ENCODE peak calls at places on chromosomes 11 and 22, in eight cellular contexts. A is vagina, J is uterus, X is transverse colon, D is Peyer's patch, Q is adrenal gland, U is upper lobe of left lung, Y is IMR-90. R is an unnamed sample.

GRCh38 chr11:7514099-7514725 is 413 bp downstream of the PPFIBP2 start:
- DNase-seq in Y (no peak), A (no peak), D (no peak), Q (peak), X (peak), U (peak), J (no peak), R (peak)

GRCh38 chr11:82523141-82523540 is 210.5 kb downstream of the FAM181B start:
- DNase-seq in J (no peak), Q (peak), A (no peak), Y (no peak), D (no peak), U (no peak), X (no peak), R (no peak)

GRCh38 chr11:66045177-66045639 is 3.8 kb downstream of the GAL3ST3 start:
- DNase-seq in A (no peak), Y (peak), U (peak), D (peak), X (peak), J (peak), Q (peak), R (peak)

GRCh38 chr22:17672417-17672991 is 33.9 kb downstream of the BCL2L13 start:
- DNase-seq in U (no peak), A (no peak), Q (no peak), J (no peak), X (no peak), Y (peak), D (no peak), R (no peak)

GRCh38 chr11:57490456-57491248 is 24.9 kb downstream of the SLC43A1 start:
- DNase-seq in X (no peak), Y (peak), D (no peak), Q (no peak), J (no peak), U (no peak), A (no peak), R (no peak)

GRCh38 chr11:44977493-44977984 is 26.9 kb upstream of the TP53I11 start:
- DNase-seq in Y (peak), D (peak), A (no peak), J (no peak), Q (no peak), U (no peak), X (peak), R (no peak)

GRCh38 chr11:3193373-3194015 is 25.1 kb downstream of the MRGPRG start:
- DNase-seq in A (no peak), U (peak), Y (no peak), J (no peak), X (peak), D (no peak), Q (no peak), R (peak)

GRCh38 chr11:134647066-134647746 is 235.2 kb upstream of the B3GAT1 start:
- DNase-seq in Q (no peak), A (no peak), Y (no peak), D (peak), U (no peak), J (no peak), X (no peak), R (peak)

GRCh38 chr11:95697614-95698408 is 91.8 kb downstream of the FAM76B start:
- DNase-seq in Q (no peak), Y (no peak), A (no peak), D (no peak), J (no peak), U (no peak), X (no peak), R (no peak)

GRCh38 chr11:59698506-59698905 is 15.1 kb downstream of the OR10V1 start:
- DNase-seq in J (no peak), U (no peak), D (no peak), A (no peak), Q (no peak), X (no peak), Y (no peak), R (no peak)

GRCh38 chr22:17087176-17088131 is 2.7 kb downstream of the IL17RA start:
- DNase-seq in X (no peak), Y (peak), D (no peak), A (no peak), U (no peak), J (no peak), Q (no peak), R (no peak)

GRCh38 chr11:92225563-92226308 is 1.1 kb downstream of the FAT3 start:
- DNase-seq in A (no peak), D (peak), Q (no peak), U (peak), J (no peak), Y (no peak), X (no peak), R (no peak)
- TF ChIP-seq CTCF in A (no peak), D (no peak), Q (no peak), U (no peak), J (no peak), Y (no peak), X (no peak), R (no peak)

DNA sequence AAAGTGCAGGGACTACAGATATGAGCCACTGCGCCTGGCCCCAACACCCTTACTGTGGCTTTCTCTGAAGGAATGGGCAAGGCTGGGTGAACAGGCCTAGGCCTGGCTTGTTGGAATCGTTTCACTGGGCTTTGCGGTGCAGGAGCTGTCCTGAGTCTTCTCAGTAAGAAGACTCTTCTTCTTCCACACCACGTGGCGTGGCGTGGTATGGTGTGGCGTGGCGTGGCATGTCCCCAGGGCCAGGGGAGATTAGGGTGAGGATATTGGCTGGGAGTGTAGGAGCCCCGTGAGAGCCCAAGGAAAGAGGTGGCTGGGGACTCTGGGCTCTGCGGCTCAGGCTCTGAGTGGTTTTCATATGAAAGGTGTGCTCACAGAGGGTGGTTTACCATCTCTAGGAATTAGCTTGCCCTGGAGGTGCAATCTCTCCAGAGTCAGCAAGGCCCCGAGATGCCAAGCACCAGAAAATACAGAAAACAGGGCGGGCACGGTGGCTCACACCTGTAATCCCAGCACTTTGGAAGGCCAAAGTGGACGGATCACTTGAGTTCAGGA is 70.7 kb downstream of the PARVB start:
- DNase-seq in J (no peak), D (no peak), X (no peak), U (no peak), A (no peak), Q (no peak), Y (no peak), R (no peak)
- TF ChIP-seq POLR2A in J (no peak), D (no peak), X (no peak), U (no peak), A (no peak), Q (no peak), Y (no peak), R (no peak)

DNA sequence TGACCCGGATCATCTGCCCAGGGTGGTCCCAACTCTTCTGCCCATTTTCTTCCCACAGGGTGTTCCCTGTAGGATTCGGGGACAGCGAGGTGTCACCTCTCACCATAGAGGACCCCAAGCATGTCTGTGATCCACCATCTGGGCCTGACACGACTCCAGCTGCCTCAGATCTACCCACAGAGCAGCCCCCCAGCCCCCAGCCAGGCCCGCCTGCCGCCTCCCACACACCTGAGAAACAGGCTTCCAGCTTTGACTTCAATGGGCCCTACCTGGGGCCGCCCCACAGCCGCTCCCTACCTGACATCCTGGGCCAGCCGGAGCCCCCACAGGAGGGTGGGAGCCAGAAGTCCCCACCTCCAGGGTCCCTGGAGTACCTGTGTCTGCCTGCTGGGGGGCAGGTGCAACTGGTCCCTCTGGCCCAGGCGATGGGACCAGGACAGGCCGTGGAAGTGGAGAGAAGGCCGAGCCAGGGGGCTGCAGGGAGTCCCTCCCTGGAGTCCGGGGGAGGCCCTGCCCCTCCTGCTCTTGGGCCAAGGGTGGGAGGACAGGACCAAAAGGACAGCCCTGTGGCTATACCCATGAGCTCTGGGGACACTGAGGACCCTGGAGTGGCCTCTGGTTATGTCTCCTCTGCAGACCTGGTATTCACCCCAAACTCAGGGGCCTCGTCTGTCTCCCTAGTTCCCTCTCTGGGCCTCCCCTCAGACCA is 24.0 kb downstream of the CSF2RB start:
- DNase-seq in A (peak), J (no peak), X (no peak), U (peak), Q (no peak), D (no peak), Y (no peak), R (no peak)
- H3K4me3 ChIP-seq in A (no peak), J (no peak), X (no peak), U (no peak), Q (no peak), D (no peak), Y (no peak), R (no peak)

GRCh38 chr11:86370171-86370570 is 4.5 kb upstream of the CCDC81 start:
- DNase-seq in X (no peak), D (no peak), J (no peak), Q (no peak), A (no peak), U (no peak), Y (no peak), R (no peak)
- TF ChIP-seq CTCF in X (no peak), D (no peak), J (no peak), Q (no peak), A (no peak), U (no peak), Y (no peak), R (no peak)

GRCh38 chr11:4393209-4394196 is at the start of gene TRIM21:
- DNase-seq in Q (peak), Y (peak), X (peak), A (no peak), U (peak), J (peak), D (peak), R (peak)
- TF ChIP-seq POLR2A in Q (peak), Y (no peak), X (peak), A (no peak), U (peak), J (peak), D (no peak), R (no peak)

DNA sequence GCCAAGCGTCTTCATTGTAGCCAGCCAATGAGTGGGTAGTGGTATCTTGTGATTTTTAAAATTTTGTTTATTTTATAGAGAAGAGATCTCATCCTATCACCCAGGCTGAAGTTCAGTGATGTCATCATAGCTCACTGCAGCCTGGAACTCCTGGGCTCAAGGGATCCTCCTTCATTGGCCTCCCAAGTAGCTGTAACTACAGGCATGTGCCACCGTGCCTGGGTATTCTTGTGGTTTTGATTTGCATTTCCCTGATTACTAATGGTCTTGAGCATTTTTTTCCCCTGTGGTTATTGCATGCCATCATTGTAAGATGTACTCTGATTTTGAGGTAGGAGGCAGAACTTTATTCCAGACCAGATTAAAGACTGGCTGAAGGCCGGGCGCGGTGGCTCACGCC is 2.4 kb upstream of the DENND6B start:
- DNase-seq in X (no peak), J (no peak), Y (peak), D (no peak), A (no peak), U (no peak), Q (no peak), R (no peak)
- H3K4me3 ChIP-seq in X (no peak), J (no peak), Y (no peak), D (no peak), A (no peak), U (no peak), Q (no peak), R (no peak)

DNA sequence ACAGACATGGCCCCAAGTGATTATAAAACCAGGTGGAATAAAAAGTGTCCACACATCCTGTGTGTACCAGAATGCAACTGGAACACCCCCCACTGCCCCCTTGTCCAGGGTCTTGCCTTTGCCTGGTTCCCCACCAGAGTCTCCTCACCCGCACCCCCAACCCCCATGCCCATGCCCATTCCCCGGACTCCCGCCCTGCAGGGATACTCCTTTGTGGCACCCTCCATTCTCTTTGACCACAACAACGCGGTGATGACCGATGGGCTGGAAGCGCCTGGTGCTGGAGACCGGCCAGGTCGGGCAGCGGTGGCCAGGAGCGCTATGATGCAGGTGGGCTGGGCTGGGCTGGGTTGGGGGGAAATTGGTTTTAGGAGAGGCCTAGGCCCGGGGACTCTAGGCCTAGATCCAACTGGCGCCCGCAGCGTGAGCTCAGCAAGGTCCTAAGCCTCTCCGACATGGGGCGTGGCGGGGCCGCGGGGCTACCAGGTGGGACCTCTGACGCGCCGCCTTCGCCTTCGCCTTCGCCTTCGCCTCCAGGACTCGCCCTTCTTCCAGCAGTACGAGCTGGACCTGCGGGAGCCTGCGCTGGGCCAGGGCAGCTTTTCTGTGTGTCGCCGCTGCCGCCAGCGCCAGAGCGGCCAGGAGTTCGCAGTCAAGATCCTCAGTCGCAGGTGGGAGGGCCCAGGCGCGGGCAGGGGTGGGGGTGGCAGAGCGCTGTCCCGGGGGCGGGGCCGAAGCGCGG is 9.1 kb downstream of the RPS6KA4 start:
- DNase-seq in Q (no peak), Y (no peak), J (no peak), D (no peak), U (peak), A (no peak), X (no peak), R (no peak)
- TF ChIP-seq CTCF in Q (no peak), Y (no peak), J (no peak), D (no peak), U (no peak), A (no peak), X (no peak), R (no peak)